ENCODE peak calls at places on chromosomes 11 and 22, in four cellular contexts. L is mucosa of descending colon, Y is neuronal stem cell, R is fibroblast of lung. V is an unnamed sample.

GRCh38 chr22:36323855-36324331 is 63.9 kb downstream of the MYH9 start:
- DNase-seq in Y (no peak), L (peak; percentile 67), R (peak; percentile 66), V (no peak)

GRCh38 chr11:30174265-30175022 is 56.4 kb upstream of the FSHB start:
- DNase-seq in R (no peak), L (no peak), Y (no peak), V (no peak)

GRCh38 chr11:128928400-128928799 is 14.3 kb downstream of the TP53AIP1 start:
- DNase-seq in L (no peak), R (no peak), Y (no peak), V (no peak)

GRCh38 chr11:77073328-77074001 is 6.7 kb downstream of the CAPN5 start:
- DNase-seq in Y (no peak), L (peak; percentile 92), R (peak; percentile 97), V (no peak)

GRCh38 chr11:26199341-26199740 is 132.6 kb upstream of the ANO3 start:
- DNase-seq in R (peak; percentile 74), L (no peak), Y (no peak), V (no peak)

GRCh38 chr22:37239336-37240239 is 4.5 kb downstream of the RAC2 start:
- DNase-seq in L (peak; percentile 27), R (no peak), Y (no peak), V (no peak)

GRCh38 chr22:47618611-47619010 is 856.2 kb downstream of the TBC1D22A start:
- DNase-seq in L (no peak), R (no peak), Y (no peak), V (no peak)

GRCh38 chr11:73019996-73020395 is 122.1 kb downstream of the FCHSD2 start:
- DNase-seq in Y (no peak), L (no peak), R (no peak), V (no peak)

GRCh38 chr11:12410006-12410728 is 32.8 kb downstream of the PARVA start:
- DNase-seq in R (peak; percentile 70), Y (no peak), L (no peak), V (peak; percentile 27)

GRCh38 chr11:112881461-112881860 is 79.8 kb upstream of the NCAM1 start:
- DNase-seq in Y (peak; percentile 78), R (peak; percentile 18), L (peak; percentile 56), V (peak; percentile 88)

GRCh38 chr22:33018232-33018864 is 39.8 kb downstream of the SYN3 start:
- DNase-seq in L (no peak), R (peak; percentile 45), Y (peak; percentile 48), V (peak; percentile 71)

GRCh38 chr11:7775689-7776088 is 21.1 kb downstream of the OR5P2 start:
- DNase-seq in Y (no peak), L (no peak), R (no peak), V (no peak)

GRCh38 chr11:10382518-10382917 is 72.5 kb upstream of the AMPD3 start:
- DNase-seq in Y (no peak), R (no peak), L (no peak), V (no peak)

GRCh38 chr11:93567406-93567819 is 24.2 kb upstream of the SMCO4 start:
- DNase-seq in Y (no peak), L (no peak), R (peak; percentile 67), V (no peak)

GRCh38 chr11:45927684-45928413 is 5.4 kb downstream of the LARGE2 start:
- DNase-seq in L (peak; percentile 47), R (no peak), Y (no peak), V (no peak)

GRCh38 chr22:50396751-50397370 is 53.7 kb downstream of the PPP6R2 start:
- DNase-seq in Y (no peak), L (no peak), R (no peak), V (no peak)

GRCh38 chr11:746289-747175 is 732 bp upstream of the TALDO1 start:
- DNase-seq in Y (peak; percentile 30), L (no peak), R (no peak), V (no peak)

GRCh38 chr22:29480512-29481264 is 670 bp downstream of the NEFH start:
- DNase-seq in Y (no peak), L (no peak), R (peak; percentile 80), V (peak; percentile 88)

GRCh38 chr11:33334627-33335026 is 77.4 kb downstream of the HIPK3 start:
- DNase-seq in Y (no peak), L (no peak), R (no peak), V (no peak)

GRCh38 chr11:90849278-90849677 is 626.4 kb upstream of the CHORDC1 start:
- DNase-seq in L (no peak), R (no peak), Y (no peak), V (no peak)

GRCh38 chr22:41946360-41947180 is at the start of gene CENPM:
- DNase-seq in Y (peak; percentile 93), R (peak; percentile 91), L (peak; percentile 93), V (peak; percentile 100)

GRCh38 chr11:8338138-8338537 is 74.5 kb upstream of the LMO1 start:
- DNase-seq in L (no peak), Y (no peak), R (peak; percentile 19), V (peak; percentile 67)

GRCh38 chr11:117588166-117588810 is 208.7 kb downstream of the DSCAML1 start:
- DNase-seq in L (no peak), Y (no peak), R (no peak), V (no peak)

GRCh38 chr11:74134661-74135515 is 35.9 kb downstream of the C2CD3 start:
- DNase-seq in Y (no peak), R (peak; percentile 47), L (no peak), V (no peak)

GRCh38 chr22:27667121-27667843 is 134.3 kb downstream of the MN1 start:
- DNase-seq in R (peak; percentile 15), Y (no peak), L (no peak), V (peak; percentile 63)

GRCh38 chr11:12497431-12497830 is 120.1 kb downstream of the PARVA start:
- DNase-seq in R (no peak), L (no peak), Y (no peak), V (no peak)

GRCh38 chr22:35227248-35227647 is 30.0 kb upstream of the HMGXB4 start:
- DNase-seq in Y (no peak), L (no peak), R (no peak), V (no peak)

V was measured in retina.